ENCODE peak calls at places on chromosomes 5 and 9, in five cellular contexts. One of them, this sample, is unnamed.
A peak's percentile ranks its signal among the peaks of the same experiment; 100 is the strongest.

GRCh38 chr5:164345173-164345572 is 839.8 kb downstream of the MAT2B start:
- DNase-seq in A549: no peak
- DNase-seq in K562: no peak
- DNase-seq in WTC11: no peak
- DNase-seq in HepG2: no peak
- DNase-seq in this sample: no peak

GRCh38 chr5:41841325-41841724 is 28.9 kb downstream of the OXCT1 start:
- DNase-seq in A549: no peak
- DNase-seq in K562: no peak
- DNase-seq in WTC11: no peak
- DNase-seq in HepG2: no peak
- DNase-seq in this sample: no peak

GRCh38 chr9:116692619-116693018 is 5.5 kb downstream of the TRIM32 start:
- DNase-seq in A549: no peak
- DNase-seq in K562: no peak
- DNase-seq in WTC11: no peak
- DNase-seq in HepG2: no peak
- DNase-seq in this sample: no peak

GRCh38 chr5:36403601-36404311 is 102.1 kb upstream of the RANBP3L start:
- DNase-seq in A549: no peak
- DNase-seq in K562: no peak
- DNase-seq in WTC11: no peak
- DNase-seq in HepG2: no peak
- DNase-seq in this sample: no peak

GRCh38 chr9:117704024-117704575 is at the start of gene TLR4:
- DNase-seq in A549: no peak
- DNase-seq in K562: no peak
- DNase-seq in WTC11: peak; percentile 12
- DNase-seq in HepG2: no peak
- DNase-seq in this sample: peak; percentile 45

GRCh38 chr9:69905291-69905690 is 84.7 kb downstream of the CFAP95 start:
- DNase-seq in A549: no peak
- DNase-seq in K562: no peak
- DNase-seq in WTC11: no peak
- DNase-seq in HepG2: no peak
- DNase-seq in this sample: no peak

GRCh38 chr9:134546231-134546731 is 95.3 kb upstream of the COL5A1 start:
- DNase-seq in A549: no peak
- DNase-seq in K562: no peak
- DNase-seq in WTC11: no peak
- DNase-seq in HepG2: no peak
- DNase-seq in this sample: no peak

GRCh38 chr5:65925094-65925600 is 1.2 kb upstream of the ERBIN start:
- DNase-seq in A549: peak; percentile 40
- DNase-seq in K562: peak; percentile 39
- DNase-seq in WTC11: peak; percentile 63
- DNase-seq in HepG2: peak; percentile 36
- DNase-seq in this sample: peak; percentile 56

GRCh38 chr5:80034962-80035821 is at the start of gene THBS4:
- DNase-seq in A549: no peak
- DNase-seq in K562: no peak
- DNase-seq in WTC11: peak; percentile 49
- DNase-seq in HepG2: no peak
- DNase-seq in this sample: no peak

GRCh38 chr5:118891252-118891651 is 97.1 kb downstream of the DTWD2 start:
- DNase-seq in A549: no peak
- DNase-seq in K562: no peak
- DNase-seq in WTC11: no peak
- DNase-seq in HepG2: no peak
- DNase-seq in this sample: peak; percentile 4

GRCh38 chr5:102583663-102584062 is 84.9 kb upstream of the SLCO6A1 start:
- DNase-seq in A549: peak; percentile 5
- DNase-seq in K562: peak; percentile 9
- DNase-seq in WTC11: no peak
- DNase-seq in HepG2: no peak
- DNase-seq in this sample: no peak

GRCh38 chr5:138622051-138622450 is 46.9 kb upstream of the HSPA9 start:
- DNase-seq in A549: no peak
- DNase-seq in K562: no peak
- DNase-seq in WTC11: no peak
- DNase-seq in HepG2: no peak
- DNase-seq in this sample: no peak

GRCh38 chr5:36059571-36060515 is 6.8 kb downstream of the UGT3A2 start:
- DNase-seq in A549: no peak
- DNase-seq in K562: no peak
- DNase-seq in WTC11: no peak
- DNase-seq in HepG2: no peak
- DNase-seq in this sample: no peak

GRCh38 chr9:14485366-14485765 is 171.4 kb upstream of the NFIB start:
- DNase-seq in A549: no peak
- DNase-seq in K562: no peak
- DNase-seq in WTC11: no peak
- DNase-seq in HepG2: no peak
- DNase-seq in this sample: no peak

GRCh38 chr9:70121818-70122436 is 78.3 kb downstream of the MAMDC2 start:
- DNase-seq in A549: no peak
- DNase-seq in K562: no peak
- DNase-seq in WTC11: no peak
- DNase-seq in HepG2: no peak
- DNase-seq in this sample: no peak

GRCh38 chr5:83991566-83992224 is 271.0 kb upstream of the HAPLN1 start:
- DNase-seq in A549: no peak
- DNase-seq in K562: no peak
- DNase-seq in WTC11: no peak
- DNase-seq in HepG2: no peak
- DNase-seq in this sample: no peak

GRCh38 chr9:105994970-105995369 is 300.6 kb downstream of the TMEM38B start:
- DNase-seq in A549: no peak
- DNase-seq in K562: no peak
- DNase-seq in WTC11: no peak
- DNase-seq in HepG2: no peak
- DNase-seq in this sample: no peak

GRCh38 chr9:22722492-22722891 is 275.9 kb downstream of the DMRTA1 start:
- DNase-seq in A549: no peak
- DNase-seq in K562: no peak
- DNase-seq in WTC11: no peak
- DNase-seq in HepG2: no peak
- DNase-seq in this sample: no peak

GRCh38 chr9:136020671-136021070 is 59.5 kb upstream of the UBAC1 start:
- DNase-seq in A549: no peak
- DNase-seq in K562: no peak
- DNase-seq in WTC11: no peak
- DNase-seq in HepG2: no peak
- DNase-seq in this sample: no peak

GRCh38 chr5:165497707-165498106 is 1992.3 kb downstream of the MAT2B start:
- DNase-seq in A549: peak; percentile 2
- DNase-seq in K562: peak; percentile 7
- DNase-seq in WTC11: peak; percentile 12
- DNase-seq in HepG2: no peak
- DNase-seq in this sample: no peak

GRCh38 chr9:7523644-7524043 is 275.9 kb downstream of the DMAC1 start:
- DNase-seq in A549: no peak
- DNase-seq in K562: no peak
- DNase-seq in WTC11: no peak
- DNase-seq in HepG2: no peak
- DNase-seq in this sample: no peak

GRCh38 chr5:141101059-141101458 is 786 bp downstream of the PCDHB3 start:
- DNase-seq in A549: no peak
- DNase-seq in K562: no peak
- DNase-seq in WTC11: no peak
- DNase-seq in HepG2: no peak
- DNase-seq in this sample: no peak

GRCh38 chr5:39906146-39906545 is 481.4 kb upstream of the DAB2 start:
- DNase-seq in A549: no peak
- DNase-seq in K562: no peak
- DNase-seq in WTC11: no peak
- DNase-seq in HepG2: no peak
- DNase-seq in this sample: no peak

GRCh38 chr9:126857261-126857960 is 3.0 kb upstream of the ZBTB34 start:
- DNase-seq in A549: no peak
- DNase-seq in K562: no peak
- DNase-seq in WTC11: no peak
- DNase-seq in HepG2: no peak
- DNase-seq in this sample: no peak

DNA sequence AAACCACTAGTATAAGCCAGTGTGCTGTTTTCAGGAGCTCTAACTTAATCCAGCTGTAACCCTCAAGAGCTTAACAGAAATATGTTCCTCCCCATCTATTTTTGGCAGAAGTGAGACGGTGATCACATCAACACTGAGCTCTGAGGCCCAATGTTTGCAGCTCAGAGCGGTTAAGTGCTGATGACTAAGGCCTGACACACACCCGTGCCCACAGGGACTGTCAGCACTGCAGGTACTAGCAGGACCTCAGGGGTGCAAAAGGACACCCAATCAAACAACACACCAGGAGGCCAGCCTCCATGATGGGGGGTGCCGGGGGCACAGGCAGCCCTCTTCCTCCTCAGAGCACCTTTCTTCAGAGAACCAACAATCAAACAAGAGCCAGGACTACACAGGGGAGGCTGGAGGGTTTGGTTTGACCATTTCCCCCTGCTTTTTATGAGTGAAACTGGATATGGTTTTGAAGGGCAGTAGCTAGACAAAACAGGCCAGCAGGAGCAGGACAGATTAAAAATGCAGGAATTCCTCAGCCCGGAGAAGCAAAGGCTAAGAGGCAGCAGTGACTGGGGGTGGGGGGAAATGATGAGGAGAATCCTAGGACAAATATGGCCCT is 61.3 kb downstream of the RAPGEF1 start:
- DNase-seq in A549: peak; percentile 92
- DNase-seq in K562: peak; percentile 41
- DNase-seq in WTC11: no peak
- DNase-seq in HepG2: peak; percentile 56
- DNase-seq in this sample: peak; percentile 87
- TF ChIP-seq ESRRA in A549: no peak
- TF ChIP-seq ESRRA in K562: no peak
- TF ChIP-seq ESRRA in WTC11: no peak
- TF ChIP-seq ESRRA in HepG2: no peak
- TF ChIP-seq ESRRA in this sample: no peak

DNA sequence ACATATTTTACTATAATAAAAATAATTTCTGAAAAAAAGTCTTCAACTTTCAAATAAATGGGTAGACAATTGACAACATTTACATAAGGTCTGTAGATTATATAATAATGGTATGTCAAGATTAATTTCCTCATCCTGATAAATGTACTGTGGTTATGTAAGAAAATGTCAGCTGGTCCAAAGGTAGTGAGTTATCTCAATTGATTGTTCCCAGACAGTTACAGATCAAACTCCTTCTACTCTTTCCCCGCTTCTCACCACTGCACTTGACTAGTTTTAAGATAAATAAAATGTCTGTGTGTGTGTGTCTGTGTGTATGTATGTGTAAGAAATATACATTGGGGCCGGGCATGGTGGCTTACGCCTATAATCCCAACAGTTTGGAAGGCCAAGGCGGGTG is 16.4 kb upstream of the MARCHF6 start:
- DNase-seq in A549: no peak
- DNase-seq in K562: no peak
- DNase-seq in WTC11: no peak
- DNase-seq in HepG2: no peak
- DNase-seq in this sample: no peak
- TF ChIP-seq ESRRA in A549: no peak
- TF ChIP-seq ESRRA in K562: no peak
- TF ChIP-seq ESRRA in WTC11: no peak
- TF ChIP-seq ESRRA in HepG2: no peak
- TF ChIP-seq ESRRA in this sample: no peak

DNA sequence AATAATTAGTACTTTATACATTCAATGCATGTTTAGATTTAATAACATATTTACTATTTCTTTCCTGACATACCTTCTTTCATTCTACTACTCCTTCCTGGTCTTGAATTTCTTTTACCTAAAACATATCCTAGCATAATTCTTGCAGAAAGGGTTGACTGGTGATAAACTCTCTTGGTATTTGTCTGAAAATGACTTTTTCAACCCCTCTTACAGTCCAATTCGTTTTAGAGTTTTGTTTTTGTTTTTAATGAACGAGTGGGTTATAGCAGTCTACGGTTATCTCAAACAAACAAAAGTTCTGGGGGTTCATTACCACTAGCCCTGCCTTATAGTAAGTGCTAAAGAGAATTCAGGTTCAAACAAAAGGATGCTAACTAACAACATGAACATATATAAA is 69.6 kb upstream of the ALDH1B1 start:
- DNase-seq in A549: no peak
- DNase-seq in K562: no peak
- DNase-seq in WTC11: no peak
- DNase-seq in HepG2: no peak
- DNase-seq in this sample: no peak
- TF ChIP-seq ESRRA in A549: no peak
- TF ChIP-seq ESRRA in K562: no peak
- TF ChIP-seq ESRRA in WTC11: no peak
- TF ChIP-seq ESRRA in HepG2: no peak
- TF ChIP-seq ESRRA in this sample: no peak

GRCh38 chr9:114224247-114224610 is 68.9 kb downstream of the COL27A1 start:
- DNase-seq in A549: peak; percentile 64
- DNase-seq in K562: no peak
- DNase-seq in WTC11: no peak
- DNase-seq in HepG2: peak; percentile 53
- DNase-seq in this sample: no peak

GRCh38 chr9:114218264-114219120 is 63.2 kb downstream of the COL27A1 start:
- DNase-seq in A549: no peak
- DNase-seq in K562: no peak
- DNase-seq in WTC11: no peak
- DNase-seq in HepG2: no peak
- DNase-seq in this sample: no peak

GRCh38 chr9:114223564-114224246 is 68.4 kb downstream of the COL27A1 start:
- DNase-seq in A549: peak; percentile 67
- DNase-seq in K562: no peak
- DNase-seq in WTC11: no peak
- DNase-seq in HepG2: peak; percentile 70
- DNase-seq in this sample: no peak

GRCh38 chr9:114220129-114220541 is 64.8 kb downstream of the COL27A1 start:
- DNase-seq in A549: no peak
- DNase-seq in K562: no peak
- DNase-seq in WTC11: no peak
- DNase-seq in HepG2: no peak
- DNase-seq in this sample: no peak

DNA sequence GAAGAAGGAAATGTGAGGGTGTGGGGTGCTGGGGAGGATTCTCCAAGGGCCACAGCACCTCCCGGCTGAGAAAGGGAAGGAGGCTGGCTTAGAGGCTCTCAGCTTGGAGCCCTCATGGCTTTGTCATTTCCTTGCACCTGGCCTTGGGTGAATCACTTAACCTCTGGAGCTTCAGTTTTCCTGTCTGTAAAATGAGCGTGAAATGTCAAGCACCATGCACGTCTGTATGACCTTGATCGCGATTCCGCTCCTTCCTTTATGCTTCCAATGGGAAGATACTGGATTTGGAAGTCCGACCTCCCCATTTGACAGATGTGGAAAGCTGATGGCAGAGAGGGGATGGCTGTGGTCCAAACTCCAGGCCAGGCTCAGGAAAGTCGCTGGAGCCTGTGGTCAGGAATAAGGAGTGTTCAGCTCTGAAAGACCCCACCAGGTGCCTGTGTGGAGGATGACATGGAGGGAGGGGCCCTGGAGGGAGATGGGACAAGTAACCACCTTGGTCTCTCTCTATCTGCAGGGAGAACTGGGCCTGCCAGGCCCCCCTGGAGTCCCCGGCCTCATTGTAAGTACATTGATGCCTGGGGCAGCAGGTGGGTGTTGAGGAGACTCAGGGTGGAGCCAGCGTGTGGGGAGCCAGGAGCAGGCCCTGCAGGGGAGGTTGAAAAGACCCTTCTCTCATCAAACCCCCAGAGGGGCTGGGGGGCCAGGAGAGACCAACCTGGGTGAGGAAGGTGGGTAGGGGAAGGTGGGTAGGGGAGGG is 66.5 kb downstream of the COL27A1 start:
- DNase-seq in A549: no peak
- DNase-seq in K562: no peak
- DNase-seq in WTC11: no peak
- DNase-seq in HepG2: no peak
- DNase-seq in this sample: no peak
- TF ChIP-seq ESRRA in A549: no peak
- TF ChIP-seq ESRRA in K562: no peak
- TF ChIP-seq ESRRA in WTC11: no peak
- TF ChIP-seq ESRRA in HepG2: no peak
- TF ChIP-seq ESRRA in this sample: no peak

This sample was measured in GM12878.